ENCODE peak calls at places on chromosome 4, in five cellular contexts. C is K562, M is HL-60, V is HepG2, L is sigmoid colon. O is an unnamed sample.

GRCh38 chr4:163113921-163114703 is 52.6 kb downstream of the NAF1 start:
- DNase-seq in M (no peak), C (no peak), V (no peak), L (no peak), O (no peak)

GRCh38 chr4:102328045-102328444 is 17.2 kb downstream of the SLC39A8 start:
- DNase-seq in V (no peak), C (no peak), L (no peak), M (no peak), O (no peak)

GRCh38 chr4:175127314-175127713 is 209.2 kb downstream of the ADAM29 start:
- DNase-seq in L (no peak), M (no peak), C (no peak), V (no peak), O (no peak)

GRCh38 chr4:617644-618330 is 7.6 kb upstream of the PDE6B start:
- DNase-seq in C (no peak), L (no peak), V (no peak), M (no peak), O (no peak)

GRCh38 chr4:8639777-8640720 is 47.5 kb downstream of the CPZ start:
- DNase-seq in L (peak), M (no peak), V (no peak), C (no peak), O (no peak)

GRCh38 chr4:42302348-42302747 is 94.9 kb upstream of the SHISA3 start:
- DNase-seq in L (no peak), V (peak), M (peak), C (peak), O (peak)

GRCh38 chr4:155794589-155794988 is 35.8 kb downstream of the GUCY1B1 start:
- DNase-seq in V (peak), C (no peak), L (no peak), M (no peak), O (no peak)

GRCh38 chr4:137700072-137700471 is 167.8 kb upstream of the PCDH18 start:
- DNase-seq in L (no peak), V (no peak), C (no peak), M (no peak), O (no peak)

GRCh38 chr4:1115528-1116293 is 2.3 kb upstream of the RNF212 start:
- DNase-seq in V (no peak), C (no peak), L (no peak), M (no peak), O (no peak)

GRCh38 chr4:111066001-111066400 is 443.1 kb upstream of the PITX2 start:
- DNase-seq in L (no peak), V (no peak), C (no peak), M (no peak), O (no peak)

GRCh38 chr4:25863906-25864418 is 1.2 kb upstream of the SEL1L3 start:
- DNase-seq in V (no peak), C (no peak), M (no peak), L (no peak), O (no peak)
- TF ChIP-seq POLR2AphosphoS5 in V (no peak), C (no peak), M (no peak), L (no peak), O (no peak)

GRCh38 chr4:173243917-173244658 is 75.5 kb downstream of the GALNT7 start:
- DNase-seq in V (no peak), L (no peak), C (no peak), M (no peak), O (no peak)
- H3K4me3 ChIP-seq in V (no peak), L (no peak), C (no peak), M (no peak), O (no peak)

DNA sequence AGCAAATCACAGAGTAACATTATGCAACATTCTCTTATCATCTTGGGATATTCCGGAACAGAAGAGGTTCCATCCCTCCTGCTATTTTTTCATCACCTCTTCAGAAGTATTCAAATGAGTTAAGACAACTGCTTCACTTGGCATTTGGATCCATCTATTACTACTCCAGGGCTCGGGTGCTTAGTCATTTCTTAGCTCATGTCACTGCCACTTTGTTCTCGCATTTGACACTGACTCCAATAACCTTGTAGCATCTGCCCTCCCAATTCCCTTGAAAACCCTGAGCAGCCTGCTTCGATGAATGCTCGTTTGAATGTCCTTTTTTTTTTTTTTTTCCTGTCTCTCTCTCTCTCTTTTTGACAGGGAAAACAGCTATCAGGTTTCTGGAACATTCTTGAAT is 114.9 kb downstream of the PPARGC1A start:
- DNase-seq in C (no peak), L (no peak), V (no peak), M (no peak), O (no peak)
- TF ChIP-seq CTCF in C (no peak), L (no peak), V (no peak), M (no peak), O (no peak)

GRCh38 chr4:6332669-6333050 is 63.0 kb downstream of the WFS1 start:
- DNase-seq in M (no peak), V (no peak), C (no peak), L (no peak), O (no peak)

GRCh38 chr4:6333301-6334202 is 63.9 kb downstream of the WFS1 start:
- DNase-seq in M (no peak), L (no peak), C (peak), V (no peak), O (no peak)

GRCh38 chr4:6336166-6336565 is 66.5 kb downstream of the WFS1 start:
- DNase-seq in V (no peak), M (no peak), L (no peak), C (no peak), O (no peak)

GRCh38 chr4:6335040-6335590 is 65.5 kb downstream of the WFS1 start:
- DNase-seq in C (no peak), M (no peak), L (no peak), V (no peak), O (no peak)

GRCh38 chr4:6334203-6334887 is 64.7 kb downstream of the WFS1 start:
- DNase-seq in V (no peak), L (no peak), M (no peak), C (no peak), O (no peak)
- TF ChIP-seq POLR2AphosphoS5 in V (no peak), L (no peak), M (no peak), C (no peak), O (no peak)

GRCh38 chr4:25088342-25088952 is 57.7 kb upstream of the LGI2 start:
- DNase-seq in M (peak), C (peak), V (no peak), L (no peak), O (no peak)
- H3K4me3 ChIP-seq in M (peak), C (peak), V (no peak), L (peak), O (no peak)